ENCODE peak calls at places on chromosomes 16 and 17, in seven cellular contexts. One of them, this sample, is unnamed.

GRCh38 chr16:9091867-9092281 is 430 bp downstream of the HAPSTR1 start:
- DNase-seq in activated CD4-positive, alpha-beta T cell treated with anti-CD3 and anti-CD28 coated beads for 48 hours: peak
- DNase-seq in ascending aorta: no peak
- DNase-seq in T47D: no peak
- DNase-seq in left cardiac atrium: peak
- DNase-seq in activated T-cell treated with anti-CD3 and anti-CD28 coated beads for 48 hours: no peak
- DNase-seq in stimulated activated CD4-positive, alpha-beta T cell treated with anti-CD3 and anti-CD28 coated beads, Interleukin-1b, Interleukin-23, amount 100 ng/mL, for 24 hours: peak
- DNase-seq in this sample: no peak

GRCh38 chr17:76202516-76202915 is 37.8 kb downstream of the RNF157 start:
- DNase-seq in activated CD4-positive, alpha-beta T cell treated with anti-CD3 and anti-CD28 coated beads for 48 hours: no peak
- DNase-seq in ascending aorta: no peak
- DNase-seq in T47D: no peak
- DNase-seq in left cardiac atrium: no peak
- DNase-seq in activated T-cell treated with anti-CD3 and anti-CD28 coated beads for 48 hours: no peak
- DNase-seq in stimulated activated CD4-positive, alpha-beta T cell treated with anti-CD3 and anti-CD28 coated beads, Interleukin-1b, Interleukin-23, amount 100 ng/mL, for 24 hours: no peak
- DNase-seq in this sample: no peak

GRCh38 chr17:37824534-37825485 is 80.0 kb upstream of the HNF1B start:
- DNase-seq in activated CD4-positive, alpha-beta T cell treated with anti-CD3 and anti-CD28 coated beads for 48 hours: no peak
- DNase-seq in ascending aorta: no peak
- DNase-seq in T47D: no peak
- DNase-seq in left cardiac atrium: no peak
- DNase-seq in activated T-cell treated with anti-CD3 and anti-CD28 coated beads for 48 hours: no peak
- DNase-seq in stimulated activated CD4-positive, alpha-beta T cell treated with anti-CD3 and anti-CD28 coated beads, Interleukin-1b, Interleukin-23, amount 100 ng/mL, for 24 hours: no peak
- DNase-seq in this sample: no peak

GRCh38 chr17:69602969-69603368 is 188.5 kb downstream of the MAP2K6 start:
- DNase-seq in activated CD4-positive, alpha-beta T cell treated with anti-CD3 and anti-CD28 coated beads for 48 hours: no peak
- DNase-seq in ascending aorta: no peak
- DNase-seq in T47D: no peak
- DNase-seq in left cardiac atrium: no peak
- DNase-seq in activated T-cell treated with anti-CD3 and anti-CD28 coated beads for 48 hours: no peak
- DNase-seq in stimulated activated CD4-positive, alpha-beta T cell treated with anti-CD3 and anti-CD28 coated beads, Interleukin-1b, Interleukin-23, amount 100 ng/mL, for 24 hours: no peak
- DNase-seq in this sample: no peak

GRCh38 chr17:55710829-55711496 is 11.7 kb downstream of the TMEM100 start:
- DNase-seq in activated CD4-positive, alpha-beta T cell treated with anti-CD3 and anti-CD28 coated beads for 48 hours: no peak
- DNase-seq in ascending aorta: no peak
- DNase-seq in T47D: no peak
- DNase-seq in left cardiac atrium: no peak
- DNase-seq in activated T-cell treated with anti-CD3 and anti-CD28 coated beads for 48 hours: no peak
- DNase-seq in stimulated activated CD4-positive, alpha-beta T cell treated with anti-CD3 and anti-CD28 coated beads, Interleukin-1b, Interleukin-23, amount 100 ng/mL, for 24 hours: no peak
- DNase-seq in this sample: no peak

GRCh38 chr16:82750078-82750477 is 123.3 kb downstream of the CDH13 start:
- DNase-seq in activated CD4-positive, alpha-beta T cell treated with anti-CD3 and anti-CD28 coated beads for 48 hours: no peak
- DNase-seq in ascending aorta: no peak
- DNase-seq in T47D: no peak
- DNase-seq in left cardiac atrium: no peak
- DNase-seq in activated T-cell treated with anti-CD3 and anti-CD28 coated beads for 48 hours: no peak
- DNase-seq in stimulated activated CD4-positive, alpha-beta T cell treated with anti-CD3 and anti-CD28 coated beads, Interleukin-1b, Interleukin-23, amount 100 ng/mL, for 24 hours: no peak
- DNase-seq in this sample: no peak

GRCh38 chr16:8867483-8868271 is 1.1 kb downstream of the CARHSP1 start:
- DNase-seq in activated CD4-positive, alpha-beta T cell treated with anti-CD3 and anti-CD28 coated beads for 48 hours: peak
- DNase-seq in ascending aorta: no peak
- DNase-seq in T47D: no peak
- DNase-seq in left cardiac atrium: peak
- DNase-seq in activated T-cell treated with anti-CD3 and anti-CD28 coated beads for 48 hours: no peak
- DNase-seq in stimulated activated CD4-positive, alpha-beta T cell treated with anti-CD3 and anti-CD28 coated beads, Interleukin-1b, Interleukin-23, amount 100 ng/mL, for 24 hours: no peak
- DNase-seq in this sample: no peak

GRCh38 chr16:72124761-72125634 is 31.4 kb downstream of the DHX38 start:
- DNase-seq in activated CD4-positive, alpha-beta T cell treated with anti-CD3 and anti-CD28 coated beads for 48 hours: peak
- DNase-seq in ascending aorta: no peak
- DNase-seq in T47D: peak
- DNase-seq in left cardiac atrium: peak
- DNase-seq in activated T-cell treated with anti-CD3 and anti-CD28 coated beads for 48 hours: peak
- DNase-seq in stimulated activated CD4-positive, alpha-beta T cell treated with anti-CD3 and anti-CD28 coated beads, Interleukin-1b, Interleukin-23, amount 100 ng/mL, for 24 hours: peak
- DNase-seq in this sample: peak

GRCh38 chr17:39553326-39553945 is 54.3 kb downstream of the NEUROD2 start:
- DNase-seq in activated CD4-positive, alpha-beta T cell treated with anti-CD3 and anti-CD28 coated beads for 48 hours: no peak
- DNase-seq in ascending aorta: no peak
- DNase-seq in T47D: no peak
- DNase-seq in left cardiac atrium: no peak
- DNase-seq in activated T-cell treated with anti-CD3 and anti-CD28 coated beads for 48 hours: no peak
- DNase-seq in stimulated activated CD4-positive, alpha-beta T cell treated with anti-CD3 and anti-CD28 coated beads, Interleukin-1b, Interleukin-23, amount 100 ng/mL, for 24 hours: no peak
- DNase-seq in this sample: no peak

GRCh38 chr17:80372456-80372855 is 42.5 kb upstream of the ENDOV start:
- DNase-seq in activated CD4-positive, alpha-beta T cell treated with anti-CD3 and anti-CD28 coated beads for 48 hours: no peak
- DNase-seq in ascending aorta: no peak
- DNase-seq in T47D: no peak
- DNase-seq in left cardiac atrium: no peak
- DNase-seq in activated T-cell treated with anti-CD3 and anti-CD28 coated beads for 48 hours: no peak
- DNase-seq in stimulated activated CD4-positive, alpha-beta T cell treated with anti-CD3 and anti-CD28 coated beads, Interleukin-1b, Interleukin-23, amount 100 ng/mL, for 24 hours: no peak
- DNase-seq in this sample: no peak

GRCh38 chr17:28744104-28744801 is 442 bp downstream of the TRAF4 start:
- DNase-seq in activated CD4-positive, alpha-beta T cell treated with anti-CD3 and anti-CD28 coated beads for 48 hours: peak
- DNase-seq in ascending aorta: no peak
- DNase-seq in T47D: no peak
- DNase-seq in left cardiac atrium: peak
- DNase-seq in activated T-cell treated with anti-CD3 and anti-CD28 coated beads for 48 hours: peak
- DNase-seq in stimulated activated CD4-positive, alpha-beta T cell treated with anti-CD3 and anti-CD28 coated beads, Interleukin-1b, Interleukin-23, amount 100 ng/mL, for 24 hours: peak
- DNase-seq in this sample: peak

GRCh38 chr16:80993293-80993691 is 13.4 kb downstream of the CMC2 start:
- DNase-seq in activated CD4-positive, alpha-beta T cell treated with anti-CD3 and anti-CD28 coated beads for 48 hours: no peak
- DNase-seq in ascending aorta: no peak
- DNase-seq in T47D: peak
- DNase-seq in left cardiac atrium: no peak
- DNase-seq in activated T-cell treated with anti-CD3 and anti-CD28 coated beads for 48 hours: no peak
- DNase-seq in stimulated activated CD4-positive, alpha-beta T cell treated with anti-CD3 and anti-CD28 coated beads, Interleukin-1b, Interleukin-23, amount 100 ng/mL, for 24 hours: no peak
- DNase-seq in this sample: no peak

GRCh38 chr17:39027037-39027436 is 59.8 kb upstream of the FBXO47 start:
- DNase-seq in activated CD4-positive, alpha-beta T cell treated with anti-CD3 and anti-CD28 coated beads for 48 hours: peak
- DNase-seq in ascending aorta: no peak
- DNase-seq in T47D: peak
- DNase-seq in left cardiac atrium: peak
- DNase-seq in activated T-cell treated with anti-CD3 and anti-CD28 coated beads for 48 hours: peak
- DNase-seq in stimulated activated CD4-positive, alpha-beta T cell treated with anti-CD3 and anti-CD28 coated beads, Interleukin-1b, Interleukin-23, amount 100 ng/mL, for 24 hours: no peak
- DNase-seq in this sample: no peak